ENCODE peak calls at places on chromosomes 11 and 22, in seven cellular contexts. V is adrenal gland; J is uterus; Z is heart right ventricle; G is IMR-90; E is CD8-positive, alpha-beta memory T cell; F is fibroblast of lung. H is an unnamed sample. For H3K27me3, the result is how much of the 10 kb centered on the place peaks cover.

GRCh38 chr11:7457211-7457610 is 28.1 kb upstream of the OLFML1 start:
- DNase-seq in V (no peak), J (no peak), Z (no peak), G (no peak), E (no peak), F (peak), H (peak)

GRCh38 chr11:44049832-44050231 is 2.1 kb downstream of the ACCSL start:
- DNase-seq in V (no peak), J (no peak), Z (no peak), G (no peak), E (no peak), F (no peak), H (no peak)

GRCh38 chr11:29300441-29300840 is 716.4 kb downstream of the KCNA4 start:
- DNase-seq in V (no peak), J (no peak), Z (no peak), G (peak), E (no peak), F (peak), H (peak)

GRCh38 chr11:39385911-39386310 is 2073.5 kb downstream of the LRRC4C start:
- DNase-seq in V (no peak), J (no peak), Z (no peak), G (no peak), E (no peak), F (no peak), H (no peak)

GRCh38 chr22:22995166-22995565 is 75.2 kb upstream of the GNAZ start:
- DNase-seq in V (no peak), J (no peak), Z (no peak), G (no peak), E (no peak), F (no peak), H (no peak)

GRCh38 chr11:132538642-132539041 is 993.7 kb downstream of the OPCML start:
- DNase-seq in V (no peak), J (no peak), Z (no peak), G (no peak), E (no peak), F (no peak), H (no peak)

GRCh38 chr11:22192289-22192641 is 620 bp upstream of the ANO5 start:
- DNase-seq in V (no peak), J (no peak), Z (peak), G (no peak), E (no peak), F (peak), H (no peak)

GRCh38 chr22:50201191-50202129 is 649 bp downstream of the SELENOO start:
- DNase-seq in V (no peak), J (no peak), Z (no peak), G (no peak), E (no peak), F (peak), H (no peak)

GRCh38 chr11:45145421-45146071 is 893 bp upstream of the PRDM11 start:
- DNase-seq in V (peak), J (no peak), Z (peak), G (peak), E (no peak), F (peak), H (peak)

GRCh38 chr22:50504245-50505211 is 3.0 kb downstream of the LMF2 start:
- DNase-seq in V (no peak), J (no peak), Z (no peak), G (no peak), E (no peak), F (no peak), H (no peak)

GRCh38 chr22:24140357-24140756 is 40.9 kb upstream of the SUSD2 start:
- DNase-seq in V (no peak), J (no peak), Z (no peak), G (peak), E (no peak), F (no peak), H (no peak)

DNA sequence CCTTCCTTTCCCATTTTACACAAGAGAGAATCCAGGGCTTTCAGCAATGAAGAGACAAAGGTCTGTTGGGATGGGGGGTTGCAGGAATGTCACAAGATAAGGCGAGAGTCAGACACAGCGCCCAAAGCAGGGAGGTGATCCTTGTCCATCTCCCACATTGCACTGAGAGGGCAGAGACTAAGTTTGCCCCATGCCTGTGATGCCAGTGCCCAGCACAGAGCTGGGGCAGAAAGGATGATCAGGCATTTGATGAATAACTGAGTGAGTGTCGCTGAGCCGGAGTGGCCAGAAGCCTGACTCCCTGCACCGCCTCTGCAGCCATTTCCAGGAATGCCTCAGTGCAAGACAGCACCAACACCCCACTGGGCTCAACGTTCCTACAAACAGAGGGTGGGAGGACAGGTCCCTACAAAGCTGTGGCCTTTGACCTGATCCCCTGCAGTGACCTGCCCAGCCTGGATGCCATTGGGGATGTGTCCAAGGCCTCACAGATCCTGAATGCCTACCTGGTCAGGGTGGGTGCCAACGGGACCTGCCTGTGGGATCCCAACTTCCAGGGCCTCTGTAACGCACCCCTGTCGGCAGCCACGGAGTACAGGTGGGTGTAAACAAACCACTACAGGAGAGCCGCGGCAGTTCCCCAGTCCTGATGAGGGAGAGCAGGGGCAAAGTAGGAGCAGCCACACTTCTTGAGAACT is 2.3 kb downstream of the UPK3A start:
- DNase-seq in V (no peak), J (no peak), Z (no peak), G (no peak), E (no peak), F (no peak), H (no peak)
- H3K27me3 ChIP-seq in V (under half), J (under half), Z (under half), G (under half), E (under half), F (under half), H (under half)

GRCh38 chr22:17110791-17111550 is 10.2 kb downstream of the TMEM121B start:
- DNase-seq in V (no peak), J (no peak), Z (no peak), G (no peak), E (no peak), F (no peak), H (no peak)
- H3K27ac ChIP-seq in V (no peak), J (no peak), Z (no peak), G (no peak), E (no peak), F (no peak), H (no peak)

GRCh38 chr11:124840666-124841065 is 24.6 kb upstream of the ROBO3 start:
- DNase-seq in V (no peak), J (no peak), Z (no peak), G (no peak), E (no peak), F (no peak), H (no peak)
- H3K4me3 ChIP-seq in V (no peak), J (no peak), Z (no peak), G (no peak), E (no peak), F (no peak), H (no peak)

DNA sequence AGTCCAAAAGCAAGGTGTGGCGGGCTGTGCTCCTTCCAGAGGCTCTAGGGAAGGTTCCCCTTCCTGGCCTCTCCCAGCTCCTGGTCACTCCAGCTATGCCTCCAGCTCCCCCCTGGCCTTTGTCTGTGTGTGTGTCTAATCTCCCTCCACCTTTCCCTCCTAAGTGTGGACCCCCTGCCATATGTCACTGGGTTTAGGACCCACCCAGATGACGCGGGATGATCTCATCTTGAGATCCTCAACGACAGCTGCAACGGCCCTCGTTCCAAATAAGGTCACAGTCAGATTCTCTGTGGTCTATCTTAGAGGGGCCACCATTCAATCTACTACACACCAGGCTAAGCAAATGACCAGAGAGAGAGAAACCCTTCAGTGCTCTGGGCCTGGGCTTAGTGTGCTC is 107.9 kb downstream of the ARHGAP8 start:
- DNase-seq in V (no peak), J (no peak), Z (no peak), G (no peak), E (no peak), F (no peak), H (no peak)
- H3K27me3 ChIP-seq in V (under half), J (under half), Z (under half), G (under half), E (under half), F (under half), H (under half)

GRCh38 chr22:19757985-19758895 is 2.3 kb upstream of the TBX1 start:
- DNase-seq in V (no peak), J (no peak), Z (no peak), G (no peak), E (no peak), F (no peak), H (no peak)
- H3K27ac ChIP-seq in V (no peak), J (no peak), Z (no peak), G (no peak), E (no peak), F (no peak), H (no peak)

GRCh38 chr11:128156486-128156885 is 430.9 kb downstream of the ETS1 start:
- DNase-seq in V (no peak), J (no peak), Z (no peak), G (no peak), E (no peak), F (peak), H (no peak)

GRCh38 chr11:128153697-128154048 is 433.7 kb downstream of the ETS1 start:
- DNase-seq in V (no peak), J (no peak), Z (no peak), G (no peak), E (no peak), F (no peak), H (no peak)

GRCh38 chr11:128155590-128155989 is 431.8 kb downstream of the ETS1 start:
- DNase-seq in V (no peak), J (no peak), Z (no peak), G (no peak), E (no peak), F (no peak), H (no peak)

GRCh38 chr11:128158860-128159259 is 428.5 kb downstream of the ETS1 start:
- DNase-seq in V (no peak), J (no peak), Z (no peak), G (no peak), E (no peak), F (no peak), H (no peak)

GRCh38 chr11:128157423-128158298 is 429.7 kb downstream of the ETS1 start:
- DNase-seq in V (peak), J (peak), Z (peak), G (peak), E (peak), F (peak), H (peak)
- H3K4me3 ChIP-seq in V (no peak), J (no peak), Z (no peak), G (peak), E (peak), F (no peak), H (peak)

DNA sequence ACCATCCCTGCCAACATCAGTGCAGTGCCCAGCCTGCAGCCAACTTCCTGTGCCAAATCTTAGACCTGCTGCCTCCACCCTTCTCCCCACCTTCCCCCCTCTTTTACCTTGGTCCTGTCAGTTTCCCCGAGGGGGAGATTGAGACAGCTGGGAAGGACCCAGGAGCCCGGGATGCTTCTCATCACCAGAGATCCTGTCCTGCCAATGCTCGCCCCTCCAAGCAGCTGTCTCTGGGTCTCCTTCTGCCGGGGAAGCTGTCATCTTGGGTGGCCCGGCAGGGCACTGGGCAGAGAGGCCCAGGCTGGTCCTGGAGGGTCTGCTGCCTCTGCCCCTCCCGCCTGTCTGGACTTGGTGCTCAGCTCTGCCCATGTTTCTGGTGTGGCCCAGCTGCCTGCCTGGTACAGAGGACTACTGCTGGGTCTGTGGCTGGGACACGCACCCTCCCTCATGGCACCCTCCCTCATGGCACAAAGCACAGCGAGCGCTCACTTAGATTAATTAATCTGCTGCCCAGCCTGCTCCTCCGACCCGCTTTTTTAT is 60.4 kb upstream of the THY1 start:
- DNase-seq in V (peak), J (peak), Z (no peak), G (no peak), E (no peak), F (no peak), H (no peak)
- H3K27me3 ChIP-seq in V (under half), J (under half), Z (under half), G (half or more), E (under half), F (under half), H (under half)

GRCh38 chr11:3058753-3059664 is 1.8 kb upstream of the CARS1 start:
- DNase-seq in V (no peak), J (no peak), Z (no peak), G (peak), E (no peak), F (peak), H (peak)
- H3K27ac ChIP-seq in V (no peak), J (peak), Z (no peak), G (peak), E (peak), F (peak), H (peak)

H was measured in brain microvascular endothelial cell.